ENCODE peak calls at places on chromosomes 13 and 19, in eight cellular contexts. One of them, this sample, is unnamed.

GRCh38 chr13:23069571-23069970 is 111.2 kb upstream of the SGCG start:
- DNase-seq in AG04450: peak; percentile 33
- DNase-seq in suprapubic skin: no peak
- DNase-seq in cardiac muscle cell: peak; percentile 74
- DNase-seq in WERI-Rb-1: no peak
- DNase-seq in effector memory CD4-positive, alpha-beta T cell: no peak
- DNase-seq in aorta: no peak
- DNase-seq in GM23338: no peak
- DNase-seq in this sample: no peak

GRCh38 chr19:47682939-47683338 is 30.3 kb upstream of the EHD2 start:
- DNase-seq in AG04450: no peak
- DNase-seq in suprapubic skin: no peak
- DNase-seq in cardiac muscle cell: peak; percentile 87
- DNase-seq in WERI-Rb-1: no peak
- DNase-seq in effector memory CD4-positive, alpha-beta T cell: no peak
- DNase-seq in aorta: no peak
- DNase-seq in GM23338: no peak
- DNase-seq in this sample: no peak

GRCh38 chr19:33463194-33463593 is 58.4 kb downstream of the PEPD start:
- DNase-seq in AG04450: no peak
- DNase-seq in suprapubic skin: no peak
- DNase-seq in cardiac muscle cell: no peak
- DNase-seq in WERI-Rb-1: no peak
- DNase-seq in effector memory CD4-positive, alpha-beta T cell: no peak
- DNase-seq in aorta: no peak
- DNase-seq in GM23338: no peak
- DNase-seq in this sample: no peak

GRCh38 chr13:96299235-96299634 is 209.3 kb downstream of the HS6ST3 start:
- DNase-seq in AG04450: no peak
- DNase-seq in suprapubic skin: no peak
- DNase-seq in cardiac muscle cell: no peak
- DNase-seq in WERI-Rb-1: no peak
- DNase-seq in effector memory CD4-positive, alpha-beta T cell: no peak
- DNase-seq in aorta: no peak
- DNase-seq in GM23338: no peak
- DNase-seq in this sample: no peak

GRCh38 chr19:44587863-44588752 is 25.3 kb upstream of the IGSF23 start:
- DNase-seq in AG04450: peak; percentile 86
- DNase-seq in suprapubic skin: no peak
- DNase-seq in cardiac muscle cell: peak; percentile 94
- DNase-seq in WERI-Rb-1: no peak
- DNase-seq in effector memory CD4-positive, alpha-beta T cell: no peak
- DNase-seq in aorta: no peak
- DNase-seq in GM23338: no peak
- DNase-seq in this sample: no peak

GRCh38 chr13:90613076-90613795 is 734.3 kb upstream of the MIR17HG start:
- DNase-seq in AG04450: no peak
- DNase-seq in suprapubic skin: no peak
- DNase-seq in cardiac muscle cell: no peak
- DNase-seq in WERI-Rb-1: peak; percentile 95
- DNase-seq in effector memory CD4-positive, alpha-beta T cell: no peak
- DNase-seq in aorta: no peak
- DNase-seq in GM23338: no peak
- DNase-seq in this sample: no peak

GRCh38 chr19:44807162-44807561 is 1.7 kb upstream of the BCAM start:
- DNase-seq in AG04450: no peak
- DNase-seq in suprapubic skin: no peak
- DNase-seq in cardiac muscle cell: no peak
- DNase-seq in WERI-Rb-1: no peak
- DNase-seq in effector memory CD4-positive, alpha-beta T cell: no peak
- DNase-seq in aorta: no peak
- DNase-seq in GM23338: peak; percentile 32
- DNase-seq in this sample: no peak

GRCh38 chr13:38044067-38044466 is 174.5 kb upstream of the TRPC4 start:
- DNase-seq in AG04450: no peak
- DNase-seq in suprapubic skin: no peak
- DNase-seq in cardiac muscle cell: no peak
- DNase-seq in WERI-Rb-1: no peak
- DNase-seq in effector memory CD4-positive, alpha-beta T cell: no peak
- DNase-seq in aorta: peak; percentile 51
- DNase-seq in GM23338: no peak
- DNase-seq in this sample: no peak

GRCh38 chr19:4577020-4577782 is 17.7 kb upstream of the SEMA6B start:
- DNase-seq in AG04450: no peak
- DNase-seq in suprapubic skin: no peak
- DNase-seq in cardiac muscle cell: peak; percentile 55
- DNase-seq in WERI-Rb-1: no peak
- DNase-seq in effector memory CD4-positive, alpha-beta T cell: no peak
- DNase-seq in aorta: no peak
- DNase-seq in GM23338: peak; percentile 69
- DNase-seq in this sample: no peak

GRCh38 chr19:4278460-4278901 is 585 bp upstream of the SHD start:
- DNase-seq in AG04450: no peak
- DNase-seq in suprapubic skin: no peak
- DNase-seq in cardiac muscle cell: no peak
- DNase-seq in WERI-Rb-1: peak; percentile 45
- DNase-seq in effector memory CD4-positive, alpha-beta T cell: no peak
- DNase-seq in aorta: no peak
- DNase-seq in GM23338: peak; percentile 59
- DNase-seq in this sample: no peak

GRCh38 chr13:51826606-51827005 is 18.4 kb downstream of the TMEM272 start:
- DNase-seq in AG04450: no peak
- DNase-seq in suprapubic skin: no peak
- DNase-seq in cardiac muscle cell: peak; percentile 58
- DNase-seq in WERI-Rb-1: no peak
- DNase-seq in effector memory CD4-positive, alpha-beta T cell: no peak
- DNase-seq in aorta: no peak
- DNase-seq in GM23338: no peak
- DNase-seq in this sample: no peak

GRCh38 chr13:67001363-67001762 is 228.8 kb downstream of the PCDH9 start:
- DNase-seq in AG04450: no peak
- DNase-seq in suprapubic skin: no peak
- DNase-seq in cardiac muscle cell: no peak
- DNase-seq in WERI-Rb-1: no peak
- DNase-seq in effector memory CD4-positive, alpha-beta T cell: no peak
- DNase-seq in aorta: no peak
- DNase-seq in GM23338: peak; percentile 1
- DNase-seq in this sample: no peak

GRCh38 chr19:4086336-4086953 is 19.7 kb upstream of the ZBTB7A start:
- DNase-seq in AG04450: no peak
- DNase-seq in suprapubic skin: no peak
- DNase-seq in cardiac muscle cell: no peak
- DNase-seq in WERI-Rb-1: no peak
- DNase-seq in effector memory CD4-positive, alpha-beta T cell: no peak
- DNase-seq in aorta: peak; percentile 68
- DNase-seq in GM23338: no peak
- DNase-seq in this sample: no peak

GRCh38 chr13:31749929-31750328 is 10.6 kb downstream of the RXFP2 start:
- DNase-seq in AG04450: peak; percentile 72
- DNase-seq in suprapubic skin: no peak
- DNase-seq in cardiac muscle cell: peak; percentile 87
- DNase-seq in WERI-Rb-1: no peak
- DNase-seq in effector memory CD4-positive, alpha-beta T cell: no peak
- DNase-seq in aorta: no peak
- DNase-seq in GM23338: no peak
- DNase-seq in this sample: no peak

GRCh38 chr19:58040751-58041525 is 7.1 kb downstream of the ZSCAN1 start:
- DNase-seq in AG04450: no peak
- DNase-seq in suprapubic skin: no peak
- DNase-seq in cardiac muscle cell: no peak
- DNase-seq in WERI-Rb-1: peak; percentile 93
- DNase-seq in effector memory CD4-positive, alpha-beta T cell: no peak
- DNase-seq in aorta: no peak
- DNase-seq in GM23338: no peak
- DNase-seq in this sample: no peak

GRCh38 chr19:16076958-16077611 is 790 bp downstream of the TPM4 start:
- DNase-seq in AG04450: no peak
- DNase-seq in suprapubic skin: peak; percentile 80
- DNase-seq in cardiac muscle cell: peak; percentile 66
- DNase-seq in WERI-Rb-1: peak; percentile 48
- DNase-seq in effector memory CD4-positive, alpha-beta T cell: no peak
- DNase-seq in aorta: peak; percentile 86
- DNase-seq in GM23338: peak; percentile 68
- DNase-seq in this sample: no peak

GRCh38 chr19:1853295-1854031 is 5.2 kb upstream of the REXO1 start:
- DNase-seq in AG04450: no peak
- DNase-seq in suprapubic skin: peak; percentile 92
- DNase-seq in cardiac muscle cell: peak; percentile 82
- DNase-seq in WERI-Rb-1: peak; percentile 88
- DNase-seq in effector memory CD4-positive, alpha-beta T cell: peak; percentile 78
- DNase-seq in aorta: peak; percentile 90
- DNase-seq in GM23338: peak; percentile 87
- DNase-seq in this sample: no peak

GRCh38 chr19:1854032-1854541 is 5.8 kb upstream of the REXO1 start:
- DNase-seq in AG04450: no peak
- DNase-seq in suprapubic skin: no peak
- DNase-seq in cardiac muscle cell: no peak
- DNase-seq in WERI-Rb-1: no peak
- DNase-seq in effector memory CD4-positive, alpha-beta T cell: no peak
- DNase-seq in aorta: no peak
- DNase-seq in GM23338: no peak
- DNase-seq in this sample: no peak

GRCh38 chr19:1855040-1855827 is 7.0 kb upstream of the REXO1 start:
- DNase-seq in AG04450: peak; percentile 61
- DNase-seq in suprapubic skin: peak; percentile 96
- DNase-seq in cardiac muscle cell: peak; percentile 91
- DNase-seq in WERI-Rb-1: peak; percentile 96
- DNase-seq in effector memory CD4-positive, alpha-beta T cell: peak; percentile 84
- DNase-seq in aorta: peak; percentile 92
- DNase-seq in GM23338: peak; percentile 97
- DNase-seq in this sample: peak; percentile 89

GRCh38 chr19:1855828-1856255 is 7.5 kb downstream of the KLF16 start:
- DNase-seq in AG04450: no peak
- DNase-seq in suprapubic skin: no peak
- DNase-seq in cardiac muscle cell: no peak
- DNase-seq in WERI-Rb-1: no peak
- DNase-seq in effector memory CD4-positive, alpha-beta T cell: no peak
- DNase-seq in aorta: no peak
- DNase-seq in GM23338: no peak
- DNase-seq in this sample: no peak

GRCh38 chr19:1854542-1855039 is 6.3 kb upstream of the REXO1 start:
- DNase-seq in AG04450: no peak
- DNase-seq in suprapubic skin: no peak
- DNase-seq in cardiac muscle cell: no peak
- DNase-seq in WERI-Rb-1: peak; percentile 85
- DNase-seq in effector memory CD4-positive, alpha-beta T cell: no peak
- DNase-seq in aorta: no peak
- DNase-seq in GM23338: peak; percentile 56
- DNase-seq in this sample: no peak
- H3K27ac ChIP-seq in AG04450: peak overlapping the region; percentile 47
- H3K27ac ChIP-seq in suprapubic skin: peak overlapping the region; percentile 88
- H3K27ac ChIP-seq in cardiac muscle cell: peak overlapping the region; percentile 86
- H3K27ac ChIP-seq in WERI-Rb-1: peak overlapping the region; percentile 96
- H3K27ac ChIP-seq in effector memory CD4-positive, alpha-beta T cell: peak overlapping the region; percentile 86
- H3K27ac ChIP-seq in aorta: no peak overlapping the region
- H3K27ac ChIP-seq in GM23338: peak overlapping the region; percentile 88
- H3K27ac ChIP-seq in this sample: no peak overlapping the region

DNA sequence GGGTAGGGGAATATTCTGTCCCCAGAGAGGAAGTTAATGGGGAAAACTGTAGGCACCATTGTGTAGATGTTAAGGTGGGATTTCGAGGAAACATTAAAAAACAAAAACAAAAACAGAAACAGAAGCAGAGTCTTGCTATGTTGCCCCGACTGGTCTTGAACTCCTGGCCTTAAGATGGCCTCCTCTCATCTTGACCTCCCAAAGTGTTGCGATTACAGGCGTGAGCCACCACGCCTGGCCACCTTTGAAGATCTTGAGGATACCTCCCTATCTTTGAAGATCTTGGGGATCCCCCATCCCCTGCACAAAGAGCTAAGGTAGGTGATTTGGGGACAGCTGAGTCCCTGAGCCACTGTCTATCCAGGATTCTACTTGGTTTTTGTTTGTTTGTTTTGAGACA is 553 bp upstream of the ICAM3 start:
- DNase-seq in AG04450: no peak
- DNase-seq in suprapubic skin: no peak
- DNase-seq in cardiac muscle cell: no peak
- DNase-seq in WERI-Rb-1: no peak
- DNase-seq in effector memory CD4-positive, alpha-beta T cell: no peak
- DNase-seq in aorta: no peak
- DNase-seq in GM23338: no peak
- DNase-seq in this sample: no peak
- H3K4me3 ChIP-seq in AG04450: no peak overlapping the region
- H3K4me3 ChIP-seq in suprapubic skin: no peak overlapping the region
- H3K4me3 ChIP-seq in cardiac muscle cell: no peak overlapping the region
- H3K4me3 ChIP-seq in WERI-Rb-1: no peak overlapping the region
- H3K4me3 ChIP-seq in effector memory CD4-positive, alpha-beta T cell: peak overlapping the region; percentile 85
- H3K4me3 ChIP-seq in aorta: no peak overlapping the region
- H3K4me3 ChIP-seq in GM23338: no peak overlapping the region
- H3K4me3 ChIP-seq in this sample: no peak overlapping the region

GRCh38 chr19:39133431-39134270 is 8.1 kb downstream of the PAK4 start:
- DNase-seq in AG04450: no peak
- DNase-seq in suprapubic skin: no peak
- DNase-seq in cardiac muscle cell: peak; percentile 24
- DNase-seq in WERI-Rb-1: peak; percentile 88
- DNase-seq in effector memory CD4-positive, alpha-beta T cell: no peak
- DNase-seq in aorta: no peak
- DNase-seq in GM23338: peak; percentile 48
- DNase-seq in this sample: no peak
- H3K27ac ChIP-seq in AG04450: no peak overlapping the region
- H3K27ac ChIP-seq in suprapubic skin: peak overlapping the region; percentile 63
- H3K27ac ChIP-seq in cardiac muscle cell: peak overlapping the region; percentile 81
- H3K27ac ChIP-seq in WERI-Rb-1: peak overlapping the region; percentile 80
- H3K27ac ChIP-seq in effector memory CD4-positive, alpha-beta T cell: no peak overlapping the region
- H3K27ac ChIP-seq in aorta: no peak overlapping the region
- H3K27ac ChIP-seq in GM23338: peak overlapping the region; percentile 63
- H3K27ac ChIP-seq in this sample: peak overlapping the region; percentile 37

DNA sequence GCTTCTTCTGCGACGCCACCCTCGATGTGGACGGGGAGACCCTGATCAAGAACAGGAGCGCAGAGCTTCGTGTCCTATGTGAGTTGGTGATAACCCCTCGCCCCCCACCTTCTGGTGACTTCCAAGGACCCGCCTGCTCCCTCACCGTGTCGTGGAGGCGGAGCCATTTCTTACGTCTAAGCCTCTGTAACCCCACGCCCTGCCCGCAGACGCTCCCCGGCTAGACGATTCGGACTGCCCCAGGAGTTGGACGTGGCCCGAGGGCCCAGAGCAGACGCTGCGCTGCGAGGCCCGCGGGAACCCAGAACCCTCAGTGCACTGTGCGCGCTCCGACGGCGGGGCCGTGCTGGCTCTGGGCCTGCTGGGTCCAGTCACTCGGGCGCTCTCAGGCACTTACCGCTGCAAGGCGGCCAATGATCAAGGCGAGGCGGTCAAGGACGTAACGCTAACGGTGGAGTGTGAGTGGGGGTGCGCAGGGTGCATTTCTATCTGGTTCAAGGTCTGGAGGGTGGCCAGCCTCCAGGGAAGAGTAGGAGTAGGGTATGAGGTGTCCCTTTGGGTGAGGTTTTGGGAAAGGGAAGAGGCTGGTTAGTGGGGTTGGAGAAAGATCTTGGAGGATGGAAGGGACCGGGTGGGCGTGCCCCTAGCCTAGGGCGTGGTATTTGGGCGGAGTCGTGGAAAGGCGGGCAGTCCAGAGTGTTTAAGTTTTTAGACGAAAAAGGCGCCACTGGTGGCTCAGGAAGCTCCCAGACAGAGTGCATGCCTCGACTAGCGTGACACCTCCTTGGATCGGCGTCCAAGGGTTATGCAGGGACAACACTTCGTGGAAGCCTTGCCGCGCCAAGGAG is 3.3 kb downstream of the ICAM5 start:
- DNase-seq in AG04450: no peak
- DNase-seq in suprapubic skin: no peak
- DNase-seq in cardiac muscle cell: no peak
- DNase-seq in WERI-Rb-1: peak; percentile 85
- DNase-seq in effector memory CD4-positive, alpha-beta T cell: no peak
- DNase-seq in aorta: no peak
- DNase-seq in GM23338: peak; percentile 65
- DNase-seq in this sample: no peak
- H3K4me3 ChIP-seq in AG04450: peak overlapping the region; percentile 63
- H3K4me3 ChIP-seq in suprapubic skin: peak overlapping the region; percentile 45
- H3K4me3 ChIP-seq in cardiac muscle cell: peak overlapping the region; percentile 50
- H3K4me3 ChIP-seq in WERI-Rb-1: peak overlapping the region; percentile 57
- H3K4me3 ChIP-seq in effector memory CD4-positive, alpha-beta T cell: no peak overlapping the region
- H3K4me3 ChIP-seq in aorta: no peak overlapping the region
- H3K4me3 ChIP-seq in GM23338: peak overlapping the region; percentile 65
- H3K4me3 ChIP-seq in this sample: peak overlapping the region; percentile 73